ENCODE peak calls at places on chromosomes 4 and X, in four cellular contexts. One of them, this sample, is unnamed.

GRCh38 chrX:83916525-83916924 is 55.6 kb downstream of the CYLC1 start:
- DNase-seq in caudate nucleus: no peak
- DNase-seq in NCI-H1436: peak
- DNase-seq in uterus: no peak
- DNase-seq in this sample: peak

GRCh38 chr4:121791481-121791880 is 9.6 kb upstream of the EXOSC9 start:
- DNase-seq in caudate nucleus: no peak
- DNase-seq in NCI-H1436: no peak
- DNase-seq in uterus: no peak
- DNase-seq in this sample: peak

GRCh38 chr4:98509641-98510170 is 148.7 kb downstream of the TSPAN5 start:
- DNase-seq in caudate nucleus: no peak
- DNase-seq in NCI-H1436: no peak
- DNase-seq in uterus: no peak
- DNase-seq in this sample: no peak

GRCh38 chrX:119755981-119756533 is 2.3 kb upstream of the SOWAHD start:
- DNase-seq in caudate nucleus: no peak
- DNase-seq in NCI-H1436: no peak
- DNase-seq in uterus: no peak
- DNase-seq in this sample: no peak

GRCh38 chrX:350534-351321 is 32.1 kb upstream of the GTPBP6 start:
- DNase-seq in caudate nucleus: peak
- DNase-seq in NCI-H1436: no peak
- DNase-seq in uterus: no peak
- DNase-seq in this sample: no peak

GRCh38 chr4:22688236-22688635 is 4.5 kb upstream of the GBA3 start:
- DNase-seq in caudate nucleus: no peak
- DNase-seq in NCI-H1436: no peak
- DNase-seq in uterus: no peak
- DNase-seq in this sample: peak

GRCh38 chrX:145694048-145694447 is 123.6 kb upstream of the SLITRK2 start:
- DNase-seq in caudate nucleus: no peak
- DNase-seq in NCI-H1436: no peak
- DNase-seq in uterus: no peak
- DNase-seq in this sample: no peak

GRCh38 chrX:115949900-115950822 is 220.4 kb upstream of the AGTR2 start:
- DNase-seq in caudate nucleus: peak
- DNase-seq in NCI-H1436: no peak
- DNase-seq in uterus: peak
- DNase-seq in this sample: peak

GRCh38 chr4:31045724-31046318 is 325.7 kb downstream of the PCDH7 start:
- DNase-seq in caudate nucleus: no peak
- DNase-seq in NCI-H1436: peak
- DNase-seq in uterus: no peak
- DNase-seq in this sample: peak

GRCh38 chr4:98659106-98659592 is 738 bp upstream of the TSPAN5 start:
- DNase-seq in caudate nucleus: no peak
- DNase-seq in NCI-H1436: no peak
- DNase-seq in uterus: no peak
- DNase-seq in this sample: peak

GRCh38 chrX:7147978-7148824 is at the start of gene PUDP:
- DNase-seq in caudate nucleus: peak
- DNase-seq in NCI-H1436: peak
- DNase-seq in uterus: peak
- DNase-seq in this sample: peak

GRCh38 chr4:80156410-80156809 is 40.9 kb upstream of the PRDM8 start:
- DNase-seq in caudate nucleus: no peak
- DNase-seq in NCI-H1436: no peak
- DNase-seq in uterus: no peak
- DNase-seq in this sample: no peak

GRCh38 chrX:13215729-13216128 is 104.1 kb downstream of the ATXN3L start:
- DNase-seq in caudate nucleus: no peak
- DNase-seq in NCI-H1436: no peak
- DNase-seq in uterus: no peak
- DNase-seq in this sample: no peak

GRCh38 chr4:52910115-52910514 is 48.0 kb downstream of the RASL11B start:
- DNase-seq in caudate nucleus: no peak
- DNase-seq in NCI-H1436: no peak
- DNase-seq in uterus: no peak
- DNase-seq in this sample: no peak

GRCh38 chrX:105608745-105609144 is 213.6 kb upstream of the NRK start:
- DNase-seq in caudate nucleus: no peak
- DNase-seq in NCI-H1436: no peak
- DNase-seq in uterus: no peak
- DNase-seq in this sample: no peak

GRCh38 chr4:56698329-56698728 is 17.2 kb upstream of the HOPX start:
- DNase-seq in caudate nucleus: no peak
- DNase-seq in NCI-H1436: no peak
- DNase-seq in uterus: no peak
- DNase-seq in this sample: no peak

GRCh38 chrX:154121961-154122360 is 22.1 kb upstream of the OPN1LW start:
- DNase-seq in caudate nucleus: no peak
- DNase-seq in NCI-H1436: no peak
- DNase-seq in uterus: no peak
- DNase-seq in this sample: no peak

GRCh38 chr4:173538903-173539445 is 8.9 kb upstream of the HAND2 start:
- DNase-seq in caudate nucleus: no peak
- DNase-seq in NCI-H1436: no peak
- DNase-seq in uterus: no peak
- DNase-seq in this sample: no peak

This sample was measured in mammary epithelial cell.